ENCODE peak calls at places on chromosomes 12 and 14, in four cellular contexts. G, L, R and D are unnamed samples.

GRCh38 chr12:82740129-82741000 is 53.7 kb downstream of the TMTC2 start:
- DNase-seq in G (no peak), L (peak), R (no peak), D (no peak)

GRCh38 chr14:62439210-62439609 is 606.0 kb downstream of the KCNH5 start:
- DNase-seq in G (no peak), L (no peak), R (no peak), D (no peak)

GRCh38 chr12:121217761-121218160 is 7.8 kb downstream of the P2RX4 start:
- DNase-seq in G (no peak), L (no peak), R (no peak), D (no peak)

GRCh38 chr14:69280746-69281291 is 20.9 kb downstream of the GALNT16 start:
- DNase-seq in G (no peak), L (no peak), R (peak), D (no peak)

GRCh38 chr12:131896811-131897270 is 2.4 kb downstream of the ULK1 start:
- DNase-seq in G (no peak), L (no peak), R (peak), D (no peak)

GRCh38 chr14:103418508-103418818 is 33.2 kb downstream of the MARK3 start:
- DNase-seq in G (no peak), L (peak), R (no peak), D (peak)

GRCh38 chr14:64844993-64845536 is 34.6 kb downstream of the SPTB start:
- DNase-seq in G (no peak), L (no peak), R (no peak), D (no peak)

GRCh38 chr12:67911293-67911637 is 78.0 kb upstream of the IFNG-AS1 start:
- DNase-seq in G (no peak), L (no peak), R (no peak), D (no peak)

GRCh38 chr12:76866726-76867125 is 12.1 kb downstream of the CSRP2 start:
- DNase-seq in G (no peak), L (no peak), R (no peak), D (no peak)

GRCh38 chr14:65421201-65421981 is 8.9 kb downstream of the FUT8 start:
- DNase-seq in G (no peak), L (peak), R (no peak), D (no peak)

GRCh38 chr12:131097247-131098177 is 143.8 kb downstream of the ADGRD1 start:
- DNase-seq in G (no peak), L (no peak), R (peak), D (no peak)

GRCh38 chr12:67579662-67580003 is 68.9 kb upstream of the DYRK2 start:
- DNase-seq in G (no peak), L (no peak), R (no peak), D (no peak)

GRCh38 chr12:125797421-125798175 is 732.4 kb downstream of the AACS start:
- DNase-seq in G (no peak), L (no peak), R (no peak), D (no peak)